ENCODE peak calls at places on chromosomes 12 and 14, in seven cellular contexts. Z is stimulated activated naive B cell treated with anti-CD40 and anti-IgM and Interleukin-4, amounts not matched to agents 10 μg/mL and 1 μg/mL and 100 μg/mL, for 72 hours; O is body of pancreas; B is SK-N-SH treated with all-trans-retinoic acid at 6 μM for 48 hours; X is omental fat pad; D is right cardiac atrium; I is T-helper 17 cell. V is an unnamed sample.

GRCh38 chr14:74257988-74258704 is 18.9 kb downstream of the VSX2 start:
- ATAC-seq in X (peak), B (peak), Z (no peak), I (no peak), D (no peak), O (no peak), V (no peak)

GRCh38 chr14:92577321-92577742 is 63.8 kb downstream of the RIN3 start:
- ATAC-seq in D (no peak), X (no peak), B (no peak), I (peak), O (no peak), Z (peak), V (no peak)

GRCh38 chr12:19739195-19739776 is 300.0 kb downstream of the AEBP2 start:
- ATAC-seq in Z (no peak), I (no peak), D (no peak), O (peak), B (peak), X (no peak), V (peak)

GRCh38 chr14:75295061-75295461 is 16.4 kb downstream of the FOS start:
- ATAC-seq in D (peak), O (peak), Z (no peak), X (peak), B (peak), I (no peak), V (peak)

GRCh38 chr12:2395352-2395977 is 342.7 kb downstream of the CACNA1C start:
- ATAC-seq in I (peak), B (peak), Z (no peak), O (no peak), D (no peak), X (no peak), V (no peak)

GRCh38 chr12:124554429-124555029 is 12.9 kb downstream of the NCOR2 start:
- ATAC-seq in I (no peak), B (no peak), D (peak), O (no peak), X (no peak), Z (no peak), V (peak)

GRCh38 chr14:68405959-68406358 is 386.9 kb downstream of the ZFP36L1 start:
- ATAC-seq in D (no peak), B (peak), I (no peak), Z (peak), X (peak), O (no peak), V (no peak)

GRCh38 chr14:22820731-22821130 is 5.5 kb upstream of the SLC7A7 start:
- ATAC-seq in D (no peak), O (no peak), I (no peak), X (no peak), B (no peak), Z (no peak), V (no peak)

GRCh38 chr14:76729953-76730505 is 31.2 kb upstream of the VASH1 start:
- ATAC-seq in D (no peak), B (no peak), Z (no peak), X (no peak), I (no peak), O (no peak), V (no peak)

GRCh38 chr12:116964004-116964739 is 53.4 kb downstream of the FBXW8 start:
- ATAC-seq in I (no peak), B (no peak), X (no peak), O (no peak), Z (no peak), D (no peak), V (no peak)

GRCh38 chr12:123030686-123031085 is 50.2 kb downstream of the ARL6IP4 start:
- ATAC-seq in B (no peak), Z (no peak), I (no peak), O (no peak), X (no peak), D (no peak), V (no peak)

GRCh38 chr14:93978735-93979134 is 2.4 kb upstream of the ASB2 start:
- ATAC-seq in I (peak), O (no peak), Z (peak), D (no peak), B (no peak), X (no peak), V (no peak)

GRCh38 chr12:92073123-92073522 is 72.5 kb downstream of the BTG1 start:
- ATAC-seq in Z (no peak), D (no peak), O (no peak), I (no peak), X (no peak), B (no peak), V (no peak)

GRCh38 chr14:54593860-54594259 is 26.9 kb downstream of the SAMD4A start:
- ATAC-seq in D (no peak), O (no peak), Z (peak), B (peak), X (peak), I (no peak), V (no peak)

GRCh38 chr12:62297321-62297720 is 37.1 kb downstream of the USP15 start:
- ATAC-seq in B (no peak), O (no peak), I (no peak), X (no peak), D (no peak), Z (no peak), V (no peak)

GRCh38 chr14:24317141-24317927 is 6.0 kb downstream of the LTB4R start:
- ATAC-seq in B (peak), X (peak), O (no peak), D (no peak), Z (no peak), I (no peak), V (no peak)

GRCh38 chr14:68514611-68515194 is 278.2 kb downstream of the ZFP36L1 start:
- ATAC-seq in B (no peak), O (no peak), X (no peak), I (no peak), D (no peak), Z (no peak), V (no peak)

GRCh38 chr12:46647034-46647433 is 178.8 kb downstream of the SLC38A4 start:
- ATAC-seq in Z (no peak), D (no peak), X (no peak), I (no peak), B (no peak), O (no peak), V (no peak)

V was measured in gastroesophageal sphincter.